ENCODE peak calls at places on chromosomes 13 and 19, in four cellular contexts. Q, J, F and K are unnamed samples.

GRCh38 chr19:3098515-3099346 is 4.6 kb downstream of the GNA11 start:
- DNase-seq in Q (no peak), J (no peak), F (no peak), K (no peak)

GRCh38 chr13:94646904-94647303 is 45.2 kb downstream of the GPR180 start:
- DNase-seq in Q (no peak), J (peak; percentile 29), F (no peak), K (no peak)

GRCh38 chr19:21586341-21587116 is 81.1 kb downstream of the ZNF429 start:
- DNase-seq in Q (no peak), J (no peak), F (no peak), K (no peak)

GRCh38 chr13:103960011-103960410 is 893.8 kb upstream of the SLC10A2 start:
- DNase-seq in Q (no peak), J (no peak), F (no peak), K (no peak)

GRCh38 chr19:29672933-29673336 is 7.7 kb downstream of the PLEKHF1 start:
- DNase-seq in Q (no peak), J (no peak), F (no peak), K (no peak)

GRCh38 chr19:54373781-54374266 is 9.1 kb upstream of the LAIR1 start:
- DNase-seq in Q (no peak), J (no peak), F (no peak), K (no peak)

GRCh38 chr19:46890423-46891170 is 29.8 kb downstream of the ARHGAP35 start:
- DNase-seq in Q (no peak), J (no peak), F (no peak), K (no peak)

GRCh38 chr19:461664-462551 is 1.1 kb upstream of the SHC2 start:
- DNase-seq in Q (peak; percentile 54), J (peak; percentile 82), F (no peak), K (peak; percentile 78)

GRCh38 chr13:100139822-100140221 is 50.9 kb downstream of the PCCA start:
- DNase-seq in Q (no peak), J (no peak), F (no peak), K (no peak)

GRCh38 chr13:53264751-53265150 is 236.1 kb downstream of the OLFM4 start:
- DNase-seq in Q (no peak), J (no peak), F (no peak), K (no peak)

GRCh38 chr19:609001-609340 is 19.3 kb downstream of the HCN2 start:
- DNase-seq in Q (peak; percentile 11), J (no peak), F (no peak), K (no peak)

GRCh38 chr19:16773259-16773658 is 53.6 kb downstream of the NWD1 start:
- DNase-seq in Q (no peak), J (no peak), F (no peak), K (peak; percentile 57)

GRCh38 chr13:46489586-46490023 is 63.4 kb upstream of the LRCH1 start:
- DNase-seq in Q (no peak), J (no peak), F (no peak), K (no peak)

GRCh38 chr19:38736413-38737280 is 7.6 kb downstream of the CAPN12 start:
- DNase-seq in Q (peak; percentile 29), J (peak; percentile 27), F (peak; percentile 48), K (peak; percentile 36)

GRCh38 chr13:113369189-113369588 is 5.3 kb upstream of the GRTP1 start:
- DNase-seq in Q (no peak), J (no peak), F (no peak), K (no peak)

GRCh38 chr19:56866563-56866962 is 26.0 kb upstream of the PEG3 start:
- DNase-seq in Q (no peak), J (peak; percentile 4), F (no peak), K (no peak)

GRCh38 chr13:95982144-95982543 is 71.1 kb downstream of the UGGT2 start:
- DNase-seq in Q (no peak), J (no peak), F (no peak), K (peak; percentile 1)

GRCh38 chr19:17610384-17610783 is 54.9 kb downstream of the COLGALT1 start:
- DNase-seq in Q (no peak), J (no peak), F (peak; percentile 28), K (no peak)

GRCh38 chr19:29806098-29806866 is 5.5 kb upstream of the CCNE1 start:
- DNase-seq in Q (peak; percentile 9), J (no peak), F (no peak), K (no peak)

GRCh38 chr19:51012661-51013190 is 6.8 kb downstream of the KLK10 start:
- DNase-seq in Q (no peak), J (no peak), F (no peak), K (no peak)

GRCh38 chr13:23959231-23959862 is 62.0 kb upstream of the C1QTNF9B start:
- DNase-seq in Q (no peak), J (no peak), F (no peak), K (no peak)

GRCh38 chr13:95607363-95607762 is 37.1 kb downstream of the DZIP1 start:
- DNase-seq in Q (no peak), J (no peak), F (no peak), K (no peak)

GRCh38 chr19:7851623-7852500 is 21.8 kb downstream of the EVI5L start:
- DNase-seq in Q (no peak), J (no peak), F (no peak), K (no peak)

GRCh38 chr13:35514166-35514565 is 37.7 kb upstream of the MAB21L1 start:
- DNase-seq in Q (no peak), J (no peak), F (no peak), K (peak; percentile 31)

GRCh38 chr13:61286148-61286745 is 129.4 kb downstream of the PCDH20 start:
- DNase-seq in Q (peak; percentile 49), J (peak; percentile 29), F (peak; percentile 16), K (peak; percentile 44)

GRCh38 chr13:70391678-70392077 is 283.4 kb upstream of the KLHL1 start:
- DNase-seq in Q (peak; percentile 71), J (no peak), F (no peak), K (peak; percentile 13)

GRCh38 chr13:97809576-97809975 is 143.9 kb upstream of the IPO5 start:
- DNase-seq in Q (no peak), J (no peak), F (no peak), K (no peak)

GRCh38 chr19:6313398-6313969 is 19.9 kb downstream of the ACER1 start:
- DNase-seq in Q (no peak), J (no peak), F (no peak), K (no peak)

GRCh38 chr13:81987159-81987558 is 1646.2 kb upstream of the SPRY2 start:
- DNase-seq in Q (no peak), J (no peak), F (no peak), K (no peak)

GRCh38 chr13:89695343-89696257 is 1651.9 kb upstream of the MIR17HG start:
- DNase-seq in Q (peak; percentile 35), J (peak; percentile 79), F (peak; percentile 22), K (no peak)

GRCh38 chr19:29715695-29716581 is 877 bp upstream of the C19orf12 start:
- DNase-seq in Q (no peak), J (no peak), F (no peak), K (peak; percentile 7)

GRCh38 chr13:29482504-29482903 is 113.0 kb downstream of the SLC7A1 start:
- DNase-seq in Q (no peak), J (no peak), F (no peak), K (no peak)

GRCh38 chr19:16160445-16160942 is 12.8 kb downstream of the CIB3 start:
- DNase-seq in Q (no peak), J (no peak), F (no peak), K (no peak)